ENCODE peak calls at places on chromosomes 1 and 21, in nine cellular contexts. A, F, W, Q, N, S, V, Z and X are unnamed samples.

GRCh38 chr1:109253803-109254620 is 4.7 kb downstream of the CELSR2 start:
- DNase-seq in A (no peak), F (no peak), W (no peak), Q (no peak), N (no peak), S (peak), V (peak), Z (no peak), X (no peak)

GRCh38 chr1:116163533-116163932 is 52.3 kb downstream of the MAB21L3 start:
- DNase-seq in A (no peak), F (no peak), W (no peak), Q (no peak), N (no peak), S (no peak), V (no peak), Z (no peak), X (no peak)

GRCh38 chr1:168709896-168710305 is 19.1 kb downstream of the DPT start:
- DNase-seq in A (peak), F (peak), W (peak), Q (peak), N (no peak), S (no peak), V (no peak), Z (no peak), X (peak)

GRCh38 chr1:165531021-165531420 is 12.8 kb upstream of the LRRC52 start:
- DNase-seq in A (no peak), F (no peak), W (no peak), Q (no peak), N (no peak), S (no peak), V (no peak), Z (no peak), X (no peak)

GRCh38 chr1:111989531-111990025 is at the start of gene KCND3:
- DNase-seq in A (no peak), F (no peak), W (no peak), Q (peak), N (peak), S (no peak), V (peak), Z (peak), X (peak)

GRCh38 chr1:17013598-17014320 is 2.0 kb upstream of the ATP13A2 start:
- DNase-seq in A (no peak), F (peak), W (no peak), Q (peak), N (no peak), S (no peak), V (peak), Z (no peak), X (no peak)

GRCh38 chr1:226135059-226135651 is 51.4 kb downstream of the ACBD3 start:
- DNase-seq in A (no peak), F (no peak), W (no peak), Q (peak), N (no peak), S (no peak), V (no peak), Z (peak), X (no peak)

GRCh38 chr1:152165291-152166077 is 6.5 kb upstream of the RPTN start:
- DNase-seq in A (no peak), F (peak), W (no peak), Q (no peak), N (no peak), S (peak), V (no peak), Z (no peak), X (no peak)

GRCh38 chr1:109134423-109134822 is 20.5 kb downstream of the ELAPOR1 start:
- DNase-seq in A (no peak), F (no peak), W (no peak), Q (no peak), N (no peak), S (peak), V (no peak), Z (peak), X (no peak)

GRCh38 chr21:31875424-31876097 is 2.7 kb downstream of the HUNK start:
- DNase-seq in A (peak), F (no peak), W (no peak), Q (no peak), N (peak), S (no peak), V (no peak), Z (no peak), X (no peak)

GRCh38 chr21:38171723-38172344 is 85.0 kb upstream of the KCNJ15 start:
- DNase-seq in A (no peak), F (peak), W (peak), Q (peak), N (peak), S (no peak), V (peak), Z (peak), X (peak)

GRCh38 chr1:207424570-207425131 is 29.5 kb upstream of the CR2 start:
- DNase-seq in A (no peak), F (no peak), W (no peak), Q (no peak), N (no peak), S (no peak), V (no peak), Z (no peak), X (no peak)

GRCh38 chr1:28428012-28428411 is 58.5 kb downstream of the PHACTR4 start:
- DNase-seq in A (no peak), F (no peak), W (no peak), Q (no peak), N (no peak), S (no peak), V (no peak), Z (no peak), X (no peak)

GRCh38 chr1:41754540-41754939 is 164.2 kb downstream of the HIVEP3 start:
- DNase-seq in A (no peak), F (peak), W (no peak), Q (no peak), N (no peak), S (peak), V (no peak), Z (no peak), X (no peak)

GRCh38 chr1:205532996-205533728 is 28.7 kb downstream of the CDK18 start:
- DNase-seq in A (no peak), F (no peak), W (no peak), Q (no peak), N (no peak), S (no peak), V (no peak), Z (no peak), X (no peak)

GRCh38 chr1:167416506-167416905 is 101.8 kb downstream of the CD247 start:
- DNase-seq in A (no peak), F (no peak), W (no peak), Q (no peak), N (no peak), S (no peak), V (peak), Z (no peak), X (no peak)

GRCh38 chr1:206631085-206631509 is 4.2 kb upstream of the DYRK3 start:
- DNase-seq in A (peak), F (peak), W (peak), Q (peak), N (peak), S (peak), V (peak), Z (peak), X (peak)

GRCh38 chr1:221845650-221846371 is 103.9 kb upstream of the DUSP10 start:
- DNase-seq in A (no peak), F (no peak), W (peak), Q (peak), N (peak), S (no peak), V (no peak), Z (peak), X (peak)

GRCh38 chr1:8541961-8542521 is 224.1 kb downstream of the SLC45A1 start:
- DNase-seq in A (no peak), F (no peak), W (peak), Q (peak), N (peak), S (no peak), V (no peak), Z (no peak), X (peak)

GRCh38 chr1:115330480-115331013 is 7.5 kb downstream of the NGF start:
- DNase-seq in A (peak), F (no peak), W (peak), Q (peak), N (peak), S (no peak), V (no peak), Z (no peak), X (peak)

GRCh38 chr1:6006882-6007281 is 14.7 kb upstream of the NPHP4 start:
- DNase-seq in A (no peak), F (no peak), W (no peak), Q (no peak), N (no peak), S (no peak), V (no peak), Z (no peak), X (no peak)

DNA sequence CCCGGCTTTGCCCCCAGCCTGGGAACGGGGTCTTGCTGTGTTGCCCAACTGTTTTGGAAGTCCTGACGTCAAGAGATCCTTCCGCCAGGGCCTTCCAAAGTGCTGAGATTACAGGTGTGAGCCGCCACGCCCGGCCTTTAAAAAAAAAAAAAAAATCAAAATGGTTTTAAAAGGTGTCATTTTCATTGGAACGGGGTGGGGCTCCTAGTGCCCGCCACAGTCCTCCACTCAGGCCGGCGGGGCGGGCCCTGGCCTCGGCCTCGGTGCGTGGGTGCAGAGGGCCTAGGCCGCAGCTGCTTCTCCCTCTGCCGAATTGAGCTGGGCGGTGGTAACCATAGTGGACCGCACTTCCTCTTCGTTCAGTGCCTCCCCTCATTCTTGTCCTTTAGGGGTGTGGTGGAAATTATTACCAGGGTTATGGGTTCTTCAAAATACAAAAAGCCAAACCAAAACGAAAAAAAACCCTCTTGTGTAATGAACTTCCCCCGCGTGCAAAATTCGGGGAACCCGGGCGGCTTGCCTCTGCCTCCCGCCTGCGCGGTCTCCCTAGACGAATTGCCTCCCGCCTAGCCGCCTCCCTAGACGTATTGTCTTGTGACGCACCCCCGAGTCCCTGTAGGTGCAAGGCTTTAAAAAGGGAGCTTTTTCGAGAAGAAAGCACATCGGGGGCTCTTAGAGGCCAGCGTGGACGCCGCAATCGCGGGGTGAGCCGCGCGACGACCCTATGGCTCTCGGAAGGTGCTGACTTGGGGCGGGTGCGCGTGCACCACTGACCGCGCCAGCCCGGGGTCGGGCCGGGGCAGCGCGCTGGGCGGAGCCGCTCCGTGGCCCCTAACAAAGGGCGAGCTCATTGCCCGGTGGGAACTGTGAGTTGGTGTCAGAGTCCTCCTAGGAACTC is 10.5 kb upstream of the SPEN start:
- DNase-seq in A (no peak), F (peak), W (no peak), Q (no peak), N (no peak), S (peak), V (peak), Z (peak), X (no peak)
- H3K4me3 ChIP-seq in A (no peak), F (peak), W (peak), Q (no peak), N (no peak), S (peak), V (no peak), Z (peak), X (no peak)

DNA sequence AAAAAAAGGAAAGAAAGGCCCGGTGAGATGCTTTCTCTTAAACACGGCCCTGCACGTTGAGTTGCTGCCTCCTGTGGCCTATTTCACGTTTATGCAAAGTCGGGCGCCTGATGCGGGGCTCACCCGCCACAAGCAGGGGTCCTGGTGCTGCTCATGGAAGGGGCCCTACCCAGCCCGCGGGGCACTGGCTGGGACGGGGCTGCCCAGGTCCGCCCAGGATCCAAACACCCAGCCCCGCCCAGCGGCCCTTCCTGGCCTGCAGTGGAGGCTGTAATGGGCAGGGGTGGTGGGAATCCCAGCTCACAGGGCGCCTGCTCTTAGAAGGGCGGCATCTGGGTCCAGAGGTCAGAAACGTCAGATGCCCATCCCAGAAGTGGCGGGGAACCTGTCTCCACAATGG is 1.6 kb downstream of the COL6A2 start:
- DNase-seq in A (no peak), F (no peak), W (no peak), Q (peak), N (peak), S (no peak), V (peak), Z (peak), X (peak)
- TF ChIP-seq CTCF in A (no peak), F (no peak), W (peak), Q (no peak), N (no peak), S (no peak), V (no peak), Z (no peak), X (no peak)

DNA sequence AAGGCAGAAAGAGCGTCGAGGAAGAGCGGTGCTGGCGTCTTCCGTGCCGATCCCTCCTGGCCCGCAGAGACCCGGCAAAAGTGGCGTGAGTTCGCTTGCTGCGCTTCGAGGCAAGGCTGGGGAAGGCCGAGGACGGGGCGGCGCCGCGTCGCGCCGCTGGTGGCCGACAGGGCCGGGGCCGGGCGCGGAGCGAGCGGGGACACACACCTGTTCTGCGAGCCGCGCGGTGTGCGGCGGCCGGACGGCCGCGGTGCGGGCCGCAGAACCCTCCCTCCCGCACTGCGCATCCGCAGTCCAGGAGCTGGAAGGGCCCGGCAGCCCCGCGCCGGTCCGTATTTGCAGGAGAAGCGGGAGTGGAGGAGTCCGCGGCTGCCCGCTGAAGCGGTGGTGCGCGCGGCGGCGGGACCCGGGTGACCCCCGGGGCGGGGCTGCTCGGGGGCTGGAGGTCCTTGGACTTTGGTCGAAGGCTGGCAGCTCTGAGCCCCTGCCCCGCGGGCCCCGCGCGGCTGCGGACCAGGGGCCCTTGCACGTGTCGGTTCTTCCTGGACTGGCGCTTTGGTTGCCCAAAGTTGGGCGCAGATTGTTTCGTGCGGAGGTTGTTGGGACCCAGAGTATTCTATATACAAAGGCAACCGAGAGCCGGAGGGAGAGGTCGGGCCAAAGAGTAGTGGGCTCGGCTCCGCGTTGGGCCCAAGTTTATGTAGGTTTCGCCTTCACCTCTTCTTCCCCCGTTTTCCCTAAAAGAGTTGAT is 2.5 kb downstream of the RNF220 start:
- DNase-seq in A (no peak), F (no peak), W (no peak), Q (no peak), N (no peak), S (no peak), V (peak), Z (no peak), X (no peak)
- H3K4me3 ChIP-seq in A (no peak), F (no peak), W (no peak), Q (no peak), N (no peak), S (no peak), V (peak), Z (no peak), X (no peak)

GRCh38 chr1:57696904-57697303 is 273.0 kb upstream of the DAB1 start:
- DNase-seq in A (no peak), F (no peak), W (no peak), Q (no peak), N (no peak), S (no peak), V (no peak), Z (no peak), X (no peak)
- TF ChIP-seq CTCF in A (no peak), F (no peak), W (no peak), Q (no peak), N (no peak), S (no peak), V (no peak), Z (no peak), X (no peak)

DNA sequence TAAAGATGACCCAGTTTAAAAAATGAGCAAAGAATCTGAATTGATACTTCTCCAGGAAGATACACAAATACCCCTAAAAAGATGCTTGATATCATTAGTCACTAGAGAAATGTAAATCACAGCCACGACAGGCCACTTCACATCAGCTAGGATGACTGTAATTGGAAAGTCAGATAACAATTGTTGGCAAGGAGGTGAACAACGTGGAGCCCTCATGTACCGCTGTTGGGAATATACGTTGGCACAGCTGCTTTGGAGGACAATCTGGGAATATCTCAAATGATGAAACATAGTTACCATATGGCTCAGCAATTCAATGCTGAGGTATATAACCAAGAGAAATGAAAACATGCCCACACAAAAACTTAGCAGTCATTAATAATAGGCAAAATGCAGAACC is 95.6 kb downstream of the AHCTF1 start:
- DNase-seq in A (no peak), F (no peak), W (peak), Q (peak), N (peak), S (no peak), V (no peak), Z (no peak), X (peak)
- H3K4me3 ChIP-seq in A (no peak), F (no peak), W (no peak), Q (no peak), N (no peak), S (no peak), V (no peak), Z (no peak), X (no peak)

GRCh38 chr1:223142795-223143759 is at the start of gene TLR5:
- DNase-seq in A (no peak), F (peak), W (peak), Q (peak), N (peak), S (peak), V (peak), Z (peak), X (peak)
- TF ChIP-seq CTCF in A (peak), F (peak), W (peak), Q (peak), N (peak), S (peak), V (peak), Z (peak), X (peak)

GRCh38 chr21:36964832-36965719 is 1.4 kb downstream of the HLCS start:
- DNase-seq in A (no peak), F (peak), W (no peak), Q (no peak), N (no peak), S (peak), V (no peak), Z (no peak), X (no peak)
- H3K4me3 ChIP-seq in A (peak), F (peak), W (peak), Q (peak), N (no peak), S (peak), V (peak), Z (peak), X (peak)